ENCODE peak calls at places on chromosomes 6 and 20, in five cellular contexts. Y, F, J, L and A are unnamed samples.
A peak's percentile ranks its signal among the peaks of the same experiment; 100 is the strongest.

GRCh38 chr20:24708411-24709295 is 239.2 kb downstream of the SYNDIG1 start:
- DNase-seq in Y (no peak), F (no peak), J (peak; percentile 62), L (no peak), A (peak; percentile 12)

GRCh38 chr6:36929607-36930006 is 24.9 kb upstream of the PI16 start:
- DNase-seq in Y (no peak), F (no peak), J (no peak), L (no peak), A (peak; percentile 65)

GRCh38 chr20:4289875-4290274 is 274.5 kb upstream of the RNF24 start:
- DNase-seq in Y (no peak), F (no peak), J (no peak), L (no peak), A (no peak)

GRCh38 chr6:6610031-6610591 is 21.6 kb downstream of the LY86 start:
- DNase-seq in Y (no peak), F (no peak), J (no peak), L (peak; percentile 88), A (no peak)

GRCh38 chr6:116088946-116089345 is 11.7 kb upstream of the NT5DC1 start:
- DNase-seq in Y (no peak), F (no peak), J (no peak), L (no peak), A (no peak)

GRCh38 chr6:164665328-164665727 is 644.1 kb downstream of the C6orf118 start:
- DNase-seq in Y (no peak), F (no peak), J (no peak), L (no peak), A (no peak)

GRCh38 chr20:37393196-37393862 is 47.4 kb downstream of the SRC start:
- DNase-seq in Y (no peak), F (peak; percentile 69), J (peak; percentile 43), L (no peak), A (no peak)

GRCh38 chr6:34065470-34066283 is 80.2 kb downstream of the GRM4 start:
- DNase-seq in Y (peak; percentile 46), F (peak; percentile 54), J (peak; percentile 85), L (no peak), A (peak; percentile 38)

GRCh38 chr6:113122060-113122459 is 735.1 kb upstream of the MARCKS start:
- DNase-seq in Y (no peak), F (no peak), J (no peak), L (no peak), A (peak; percentile 6)

GRCh38 chr6:52982680-52983079 is 12.4 kb downstream of the GSTA4 start:
- DNase-seq in Y (no peak), F (no peak), J (no peak), L (no peak), A (no peak)

GRCh38 chr20:7195704-7196103 is 428.2 kb downstream of the BMP2 start:
- DNase-seq in Y (no peak), F (no peak), J (no peak), L (no peak), A (peak; percentile 82)

GRCh38 chr20:34220581-34220980 is 20.6 kb upstream of the ASIP start:
- DNase-seq in Y (no peak), F (no peak), J (no peak), L (no peak), A (no peak)

GRCh38 chr6:36750090-36750489 is 52.5 kb downstream of the RAB44 start:
- DNase-seq in Y (no peak), F (no peak), J (no peak), L (no peak), A (no peak)

GRCh38 chr20:44089987-44090674 is 96.9 kb downstream of the JPH2 start:
- DNase-seq in Y (no peak), F (no peak), J (no peak), L (no peak), A (peak; percentile 82)

GRCh38 chr6:134678436-134678889 is 271.4 kb downstream of the ALDH8A1 start:
- DNase-seq in Y (peak; percentile 60), F (no peak), J (no peak), L (no peak), A (no peak)

GRCh38 chr6:140554421-140554820 is 1180.0 kb upstream of the CITED2 start:
- DNase-seq in Y (no peak), F (no peak), J (no peak), L (no peak), A (no peak)

GRCh38 chr6:166632731-166633130 is 5.7 kb upstream of the RPS6KA2 start:
- DNase-seq in Y (no peak), F (no peak), J (no peak), L (no peak), A (no peak)

GRCh38 chr6:127471379-127472255 is 12.4 kb upstream of the KIAA0408 start:
- DNase-seq in Y (no peak), F (no peak), J (no peak), L (no peak), A (no peak)

GRCh38 chr6:3204921-3205320 is 22.5 kb downstream of the TUBB2B start:
- DNase-seq in Y (no peak), F (no peak), J (no peak), L (no peak), A (no peak)
- H3K4me3 ChIP-seq in Y (no peak overlapping the region), F (no peak overlapping the region), J (no peak overlapping the region), L (no peak overlapping the region), A (no peak overlapping the region)

GRCh38 chr6:170040115-170040500 is 250.8 kb downstream of the DLL1 start:
- DNase-seq in Y (no peak), F (no peak), J (no peak), L (no peak), A (no peak)

GRCh38 chr6:170038717-170039116 is 252.2 kb downstream of the DLL1 start:
- DNase-seq in Y (no peak), F (no peak), J (no peak), L (no peak), A (no peak)

GRCh38 chr6:170040906-170041305 is 250.0 kb downstream of the DLL1 start:
- DNase-seq in Y (no peak), F (no peak), J (no peak), L (no peak), A (no peak)

GRCh38 chr6:170038251-170038650 is 252.6 kb downstream of the DLL1 start:
- DNase-seq in Y (no peak), F (no peak), J (no peak), L (no peak), A (no peak)

GRCh38 chr6:170039156-170040114 is 251.4 kb downstream of the DLL1 start:
- DNase-seq in Y (no peak), F (no peak), J (no peak), L (no peak), A (no peak)
- H3K9me3 ChIP-seq in Y (no peaks in the 10 kb centered on the region), F (no peaks in the 10 kb centered on the region), J (no peaks in the 10 kb centered on the region), L (peaks cover 5% of the 10 kb centered on the region), A (no peaks in the 10 kb centered on the region)

GRCh38 chr6:168058691-168059551 is 20.1 kb downstream of the FRMD1 start:
- DNase-seq in Y (no peak), F (no peak), J (peak; percentile 42), L (no peak), A (no peak)
- H3K27me3 ChIP-seq in Y (no peaks in the 10 kb centered on the region), F (no peaks in the 10 kb centered on the region), J (no peaks in the 10 kb centered on the region), L (no peaks in the 10 kb centered on the region), A (no peaks in the 10 kb centered on the region)

DNA sequence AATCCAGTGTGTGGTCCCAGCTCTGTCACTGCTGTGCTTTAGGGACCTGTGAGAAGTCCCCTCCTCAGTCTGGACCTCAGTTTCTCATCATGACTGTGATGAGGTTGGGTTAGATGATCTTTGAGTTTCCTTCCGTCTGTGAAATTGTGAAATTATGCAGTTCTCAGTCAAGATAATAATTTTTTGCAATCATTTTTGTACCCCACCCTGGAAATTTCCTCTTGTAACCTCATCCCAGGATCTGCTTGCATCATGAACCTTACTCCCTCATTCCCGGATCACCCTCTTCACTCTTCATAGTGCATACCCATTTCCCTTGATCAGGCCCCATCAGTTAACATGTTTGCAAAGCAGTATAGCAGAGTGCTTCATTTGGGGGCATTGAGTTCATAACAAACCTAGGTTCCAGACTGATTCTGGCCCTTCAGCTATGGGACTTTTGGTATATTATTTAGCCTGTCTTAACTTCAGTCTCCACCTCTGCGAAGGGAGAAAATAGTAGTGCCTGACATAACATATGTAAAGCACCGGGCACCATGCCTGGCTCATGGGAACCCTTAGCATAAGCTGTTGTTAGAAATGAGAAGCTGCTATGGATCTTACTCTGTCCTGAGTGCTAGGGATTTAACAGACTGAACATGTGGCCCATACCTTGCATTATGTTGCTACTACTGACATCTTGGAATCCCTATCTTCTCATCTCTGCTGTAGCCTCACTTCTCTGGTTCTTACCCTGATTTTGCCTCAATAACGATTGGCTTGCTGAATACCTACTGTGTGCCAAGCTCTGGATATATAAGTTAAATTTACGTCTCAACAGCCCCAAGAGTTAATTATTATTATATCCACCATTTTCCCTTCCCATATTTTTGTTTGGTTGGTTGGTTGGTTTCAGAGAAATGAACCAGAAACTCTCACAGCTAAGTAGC is 1.4 kb downstream of the ZNF76 start:
- DNase-seq in Y (no peak), F (no peak), J (no peak), L (no peak), A (peak; percentile 8)
- H3K4me3 ChIP-seq in Y (no peak overlapping the region), F (peak overlapping the region; percentile 95), J (peak overlapping the region; percentile 91), L (peak overlapping the region; percentile 65), A (peak overlapping the region; percentile 55)

GRCh38 chr6:105449756-105450390 is 47.0 kb upstream of the PREP start:
- DNase-seq in Y (no peak), F (no peak), J (no peak), L (no peak), A (no peak)

GRCh38 chr6:105442369-105442768 is 39.5 kb upstream of the PREP start:
- DNase-seq in Y (no peak), F (no peak), J (no peak), L (no peak), A (no peak)

GRCh38 chr6:105443941-105444340 is 41.1 kb upstream of the PREP start:
- DNase-seq in Y (no peak), F (no peak), J (no peak), L (no peak), A (no peak)

DNA sequence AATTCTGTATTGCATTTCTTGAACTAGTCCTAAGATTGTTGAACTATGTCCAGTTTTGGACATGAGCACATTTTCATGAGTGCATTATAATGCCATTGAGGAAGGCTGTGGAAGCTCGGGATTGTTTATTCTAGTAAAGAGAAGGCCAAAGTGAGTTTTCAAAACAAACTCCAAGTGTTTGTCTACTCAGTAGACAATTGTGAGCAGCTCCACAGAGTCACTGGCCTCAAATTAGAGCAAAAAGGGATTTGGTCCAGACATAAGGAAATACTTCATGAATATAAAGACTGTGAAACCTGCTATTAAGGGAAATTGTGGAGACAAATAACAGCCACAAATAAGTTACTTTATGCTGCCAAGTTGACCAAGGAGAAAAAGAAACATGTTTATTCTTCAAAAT is 42.6 kb upstream of the PREP start:
- DNase-seq in Y (no peak), F (no peak), J (no peak), L (no peak), A (no peak)
- H3K9me3 ChIP-seq in Y (no peaks in the 10 kb centered on the region), F (no peaks in the 10 kb centered on the region), J (no peaks in the 10 kb centered on the region), L (no peaks in the 10 kb centered on the region), A (no peaks in the 10 kb centered on the region)

DNA sequence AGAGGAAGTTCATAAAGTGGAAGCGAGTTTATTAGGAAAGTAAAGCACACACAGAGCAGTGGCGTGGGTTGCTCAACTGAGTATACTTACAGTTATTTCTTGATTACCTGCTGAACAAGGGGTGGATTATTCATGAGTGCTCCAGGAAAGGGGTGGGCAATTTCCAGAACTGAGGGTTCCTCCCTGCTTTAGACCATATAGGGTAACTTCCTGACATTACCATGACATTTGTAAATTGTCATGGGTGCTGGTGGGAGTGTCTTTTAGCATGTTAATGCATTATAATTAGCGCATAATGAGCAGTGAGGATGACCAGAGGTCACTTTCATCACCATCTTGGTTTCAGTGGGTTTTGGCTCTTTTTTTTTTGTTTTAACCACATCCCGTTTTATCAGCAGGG is 29.8 kb downstream of the PDYN start:
- DNase-seq in Y (no peak), F (no peak), J (no peak), L (no peak), A (no peak)
- H3K27me3 ChIP-seq in Y (no peaks in the 10 kb centered on the region), F (peaks cover 33% of the 10 kb centered on the region), J (no peaks in the 10 kb centered on the region), L (no peaks in the 10 kb centered on the region), A (peaks cover 33% of the 10 kb centered on the region)